ENCODE peak calls at places on chromosomes 16 and 17, in four cellular contexts. One of them, this sample, is unnamed.

GRCh38 chr16:13510425-13511151 is 409.4 kb upstream of the ERCC4 start:
- DNase-seq in ELR: no peak
- DNase-seq in GM04504: no peak
- DNase-seq in activated CD4-positive, alpha-beta T cell treated with anti-CD3 and anti-CD28 coated beads for 24 hours: no peak
- DNase-seq in this sample: no peak

GRCh38 chr16:56711862-56712261 is 18.1 kb upstream of the NUP93 start:
- DNase-seq in ELR: peak
- DNase-seq in GM04504: no peak
- DNase-seq in activated CD4-positive, alpha-beta T cell treated with anti-CD3 and anti-CD28 coated beads for 24 hours: no peak
- DNase-seq in this sample: no peak

GRCh38 chr17:66614469-66614868 is 220.4 kb upstream of the CACNG5 start:
- DNase-seq in ELR: no peak
- DNase-seq in GM04504: no peak
- DNase-seq in activated CD4-positive, alpha-beta T cell treated with anti-CD3 and anti-CD28 coated beads for 24 hours: no peak
- DNase-seq in this sample: no peak

GRCh38 chr16:56424791-56425438 is 430 bp downstream of the AMFR start:
- DNase-seq in ELR: peak
- DNase-seq in GM04504: no peak
- DNase-seq in activated CD4-positive, alpha-beta T cell treated with anti-CD3 and anti-CD28 coated beads for 24 hours: peak
- DNase-seq in this sample: peak

GRCh38 chr17:32783602-32784001 is 93.3 kb downstream of the MYO1D start:
- DNase-seq in ELR: peak
- DNase-seq in GM04504: peak
- DNase-seq in activated CD4-positive, alpha-beta T cell treated with anti-CD3 and anti-CD28 coated beads for 24 hours: no peak
- DNase-seq in this sample: peak

GRCh38 chr17:80701730-80702129 is 157.1 kb downstream of the RPTOR start:
- DNase-seq in ELR: no peak
- DNase-seq in GM04504: no peak
- DNase-seq in activated CD4-positive, alpha-beta T cell treated with anti-CD3 and anti-CD28 coated beads for 24 hours: no peak
- DNase-seq in this sample: no peak

GRCh38 chr16:2963611-2964415 is at the start of gene KREMEN2:
- DNase-seq in ELR: peak
- DNase-seq in GM04504: no peak
- DNase-seq in activated CD4-positive, alpha-beta T cell treated with anti-CD3 and anti-CD28 coated beads for 24 hours: no peak
- DNase-seq in this sample: peak

GRCh38 chr16:1763521-1764511 is 7.5 kb downstream of the NME3 start:
- DNase-seq in ELR: peak
- DNase-seq in GM04504: no peak
- DNase-seq in activated CD4-positive, alpha-beta T cell treated with anti-CD3 and anti-CD28 coated beads for 24 hours: no peak
- DNase-seq in this sample: no peak

GRCh38 chr16:47370536-47370935 is 90.3 kb downstream of the ITFG1 start:
- DNase-seq in ELR: no peak
- DNase-seq in GM04504: no peak
- DNase-seq in activated CD4-positive, alpha-beta T cell treated with anti-CD3 and anti-CD28 coated beads for 24 hours: no peak
- DNase-seq in this sample: no peak

GRCh38 chr16:21646091-21646490 is 6.3 kb downstream of the IGSF6 start:
- DNase-seq in ELR: no peak
- DNase-seq in GM04504: no peak
- DNase-seq in activated CD4-positive, alpha-beta T cell treated with anti-CD3 and anti-CD28 coated beads for 24 hours: no peak
- DNase-seq in this sample: no peak

GRCh38 chr17:75694536-75694935 is 26.7 kb upstream of the ITGB4 start:
- DNase-seq in ELR: no peak
- DNase-seq in GM04504: no peak
- DNase-seq in activated CD4-positive, alpha-beta T cell treated with anti-CD3 and anti-CD28 coated beads for 24 hours: no peak
- DNase-seq in this sample: no peak

GRCh38 chr17:55265434-55266021 is 768 bp downstream of the HLF start:
- DNase-seq in ELR: no peak
- DNase-seq in GM04504: no peak
- DNase-seq in activated CD4-positive, alpha-beta T cell treated with anti-CD3 and anti-CD28 coated beads for 24 hours: no peak
- DNase-seq in this sample: no peak

GRCh38 chr17:44069974-44070454 is 521 bp upstream of the G6PC3 start:
- DNase-seq in ELR: peak
- DNase-seq in GM04504: no peak
- DNase-seq in activated CD4-positive, alpha-beta T cell treated with anti-CD3 and anti-CD28 coated beads for 24 hours: no peak
- DNase-seq in this sample: peak

GRCh38 chr16:57167951-57168350 is 17.9 kb downstream of the PSME3IP1 start:
- DNase-seq in ELR: peak
- DNase-seq in GM04504: peak
- DNase-seq in activated CD4-positive, alpha-beta T cell treated with anti-CD3 and anti-CD28 coated beads for 24 hours: no peak
- DNase-seq in this sample: peak

GRCh38 chr16:48373258-48374050 is 11.8 kb downstream of the SIAH1 start:
- DNase-seq in ELR: peak
- DNase-seq in GM04504: no peak
- DNase-seq in activated CD4-positive, alpha-beta T cell treated with anti-CD3 and anti-CD28 coated beads for 24 hours: no peak
- DNase-seq in this sample: no peak

GRCh38 chr17:14303343-14304221 is 2.7 kb downstream of the HS3ST3B1 start:
- DNase-seq in ELR: peak
- DNase-seq in GM04504: no peak
- DNase-seq in activated CD4-positive, alpha-beta T cell treated with anti-CD3 and anti-CD28 coated beads for 24 hours: no peak
- DNase-seq in this sample: no peak

GRCh38 chr17:75844530-75845057 is 390 bp upstream of the UNC13D start:
- DNase-seq in ELR: no peak
- DNase-seq in GM04504: no peak
- DNase-seq in activated CD4-positive, alpha-beta T cell treated with anti-CD3 and anti-CD28 coated beads for 24 hours: no peak
- DNase-seq in this sample: peak

GRCh38 chr17:2379489-2380224 is 21.2 kb downstream of the MNT start:
- DNase-seq in ELR: no peak
- DNase-seq in GM04504: no peak
- DNase-seq in activated CD4-positive, alpha-beta T cell treated with anti-CD3 and anti-CD28 coated beads for 24 hours: no peak
- DNase-seq in this sample: no peak

GRCh38 chr17:39668141-39668924 is at the start of gene PNMT:
- DNase-seq in ELR: peak
- DNase-seq in GM04504: no peak
- DNase-seq in activated CD4-positive, alpha-beta T cell treated with anti-CD3 and anti-CD28 coated beads for 24 hours: peak
- DNase-seq in this sample: peak

GRCh38 chr17:82023447-82024241 is 539 bp downstream of the LRRC45 start:
- DNase-seq in ELR: peak
- DNase-seq in GM04504: no peak
- DNase-seq in activated CD4-positive, alpha-beta T cell treated with anti-CD3 and anti-CD28 coated beads for 24 hours: no peak
- DNase-seq in this sample: no peak

GRCh38 chr16:3950343-3951193 is 70.1 kb upstream of the CREBBP start:
- DNase-seq in ELR: peak
- DNase-seq in GM04504: peak
- DNase-seq in activated CD4-positive, alpha-beta T cell treated with anti-CD3 and anti-CD28 coated beads for 24 hours: no peak
- DNase-seq in this sample: peak

GRCh38 chr16:7508656-7509055 is 176.0 kb downstream of the RBFOX1 start:
- DNase-seq in ELR: no peak
- DNase-seq in GM04504: no peak
- DNase-seq in activated CD4-positive, alpha-beta T cell treated with anti-CD3 and anti-CD28 coated beads for 24 hours: no peak
- DNase-seq in this sample: no peak

GRCh38 chr16:30972872-30973271 is 12.1 kb upstream of the HSD3B7 start:
- DNase-seq in ELR: peak
- DNase-seq in GM04504: no peak
- DNase-seq in activated CD4-positive, alpha-beta T cell treated with anti-CD3 and anti-CD28 coated beads for 24 hours: no peak
- DNase-seq in this sample: no peak

GRCh38 chr17:51540151-51540550 is 279.8 kb downstream of the UTP18 start:
- DNase-seq in ELR: peak
- DNase-seq in GM04504: no peak
- DNase-seq in activated CD4-positive, alpha-beta T cell treated with anti-CD3 and anti-CD28 coated beads for 24 hours: no peak
- DNase-seq in this sample: no peak

GRCh38 chr16:50259334-50260205 is 6.8 kb upstream of the ADCY7 start:
- DNase-seq in ELR: no peak
- DNase-seq in GM04504: no peak
- DNase-seq in activated CD4-positive, alpha-beta T cell treated with anti-CD3 and anti-CD28 coated beads for 24 hours: no peak
- DNase-seq in this sample: no peak

GRCh38 chr17:63647065-63647725 is 25.0 kb downstream of the MAP3K3 start:
- DNase-seq in ELR: peak
- DNase-seq in GM04504: no peak
- DNase-seq in activated CD4-positive, alpha-beta T cell treated with anti-CD3 and anti-CD28 coated beads for 24 hours: no peak
- DNase-seq in this sample: no peak

GRCh38 chr16:2955779-2956565 is 8.1 kb upstream of the KREMEN2 start:
- DNase-seq in ELR: no peak
- DNase-seq in GM04504: no peak
- DNase-seq in activated CD4-positive, alpha-beta T cell treated with anti-CD3 and anti-CD28 coated beads for 24 hours: no peak
- DNase-seq in this sample: no peak

GRCh38 chr16:67258160-67258835 is 9.5 kb downstream of the SLC9A5 start:
- DNase-seq in ELR: no peak
- DNase-seq in GM04504: no peak
- DNase-seq in activated CD4-positive, alpha-beta T cell treated with anti-CD3 and anti-CD28 coated beads for 24 hours: no peak
- DNase-seq in this sample: no peak

GRCh38 chr16:68711421-68712139 is 25.5 kb upstream of the CDH1 start:
- DNase-seq in ELR: no peak
- DNase-seq in GM04504: no peak
- DNase-seq in activated CD4-positive, alpha-beta T cell treated with anti-CD3 and anti-CD28 coated beads for 24 hours: no peak
- DNase-seq in this sample: no peak

GRCh38 chr17:45388604-45389325 is 43.9 kb downstream of the ARHGAP27 start:
- DNase-seq in ELR: peak
- DNase-seq in GM04504: no peak
- DNase-seq in activated CD4-positive, alpha-beta T cell treated with anti-CD3 and anti-CD28 coated beads for 24 hours: no peak
- DNase-seq in this sample: no peak

GRCh38 chr16:88700636-88701482 is 5.3 kb downstream of the RNF166 start:
- DNase-seq in ELR: peak
- DNase-seq in GM04504: peak
- DNase-seq in activated CD4-positive, alpha-beta T cell treated with anti-CD3 and anti-CD28 coated beads for 24 hours: peak
- DNase-seq in this sample: no peak

This sample was measured in MCF 10A.